ENCODE peak calls at places on chromosome 20, in eight cellular contexts. G is CD4-positive, alpha-beta T cell; V is fibroblast of lung; C is tibial nerve; I is MM.1S; H is dorsolateral prefrontal cortex; A is AG04450; X is mammary epithelial cell. E is an unnamed sample.

GRCh38 chr20:19008497-19008896 is 194.9 kb downstream of the SCP2D1 start:
- DNase-seq in X (no peak), H (no peak), C (no peak), V (no peak), I (no peak), G (no peak), A (no peak), E (no peak)

GRCh38 chr20:10594286-10594868 is 79.4 kb downstream of the JAG1 start:
- DNase-seq in V (no peak), G (no peak), C (no peak), X (peak), I (no peak), H (no peak), A (no peak), E (no peak)

GRCh38 chr20:25399038-25399430 is 8.4 kb upstream of the ABHD12 start:
- DNase-seq in H (no peak), A (peak), G (no peak), V (peak), C (peak), I (peak), X (peak), E (no peak)

GRCh38 chr20:5402903-5403531 is 86.3 kb upstream of the PROKR2 start:
- DNase-seq in I (peak), H (no peak), V (no peak), G (no peak), X (peak), C (no peak), A (no peak), E (no peak)

GRCh38 chr20:24785141-24785924 is 163.7 kb upstream of the CST7 start:
- DNase-seq in H (no peak), X (peak), G (no peak), I (no peak), V (peak), A (no peak), C (no peak), E (no peak)

GRCh38 chr20:63703471-63703975 is 4.3 kb downstream of the ARFRP1 start:
- DNase-seq in X (no peak), I (no peak), G (no peak), C (no peak), H (no peak), V (no peak), A (no peak), E (no peak)

GRCh38 chr20:15475483-15475882 is 1097.8 kb downstream of the KIF16B start:
- DNase-seq in X (peak), A (no peak), V (no peak), C (peak), G (no peak), H (no peak), I (peak), E (peak)

GRCh38 chr20:8755340-8756118 is 313.4 kb upstream of the PLCB4 start:
- DNase-seq in V (no peak), H (no peak), G (no peak), I (no peak), A (no peak), X (no peak), C (no peak), E (no peak)

GRCh38 chr20:41229259-41229658 is 88.3 kb downstream of the ZHX3 start:
- DNase-seq in H (no peak), G (no peak), A (no peak), X (no peak), C (no peak), I (no peak), V (peak), E (no peak)

GRCh38 chr20:56828402-56828801 is 199.3 kb downstream of the TFAP2C start:
- DNase-seq in H (no peak), C (no peak), X (no peak), G (no peak), V (no peak), A (no peak), I (no peak), E (no peak)

GRCh38 chr20:50312682-50313187 is 122.1 kb downstream of the CEBPB start:
- DNase-seq in G (no peak), C (peak), H (no peak), I (no peak), X (peak), A (no peak), V (peak), E (no peak)

GRCh38 chr20:17725094-17725835 is 25.5 kb downstream of the BANF2 start:
- DNase-seq in H (no peak), C (no peak), A (no peak), I (no peak), X (no peak), V (no peak), G (no peak), E (no peak)

GRCh38 chr20:31569163-31570020 is 35.7 kb upstream of the ID1 start:
- DNase-seq in H (peak), I (peak), X (peak), A (no peak), G (peak), C (peak), V (peak), E (peak)

GRCh38 chr20:37954626-37955025 is 51.7 kb downstream of the VSTM2L start:
- DNase-seq in X (no peak), C (no peak), I (no peak), H (no peak), G (no peak), A (no peak), V (no peak), E (no peak)

GRCh38 chr20:41716436-41716835 is 98.3 kb upstream of the CHD6 start:
- DNase-seq in I (no peak), G (no peak), C (no peak), V (peak), A (no peak), H (no peak), X (no peak), E (no peak)

GRCh38 chr20:38139919-38140753 is 24.9 kb downstream of the TGM2 start:
- DNase-seq in X (no peak), I (no peak), H (no peak), V (peak), G (no peak), C (no peak), A (no peak), E (no peak)

GRCh38 chr20:36040571-36040970 is 72.2 kb downstream of the CNBD2 start:
- DNase-seq in A (no peak), I (no peak), C (no peak), V (no peak), X (no peak), G (no peak), H (no peak), E (no peak)

GRCh38 chr20:62235001-62235776 is 3.1 kb upstream of the OSBPL2 start:
- DNase-seq in I (no peak), A (no peak), V (no peak), X (no peak), C (no peak), H (no peak), G (no peak), E (no peak)
- H3K27ac ChIP-seq in I (no peak), A (no peak), V (no peak), X (no peak), C (no peak), H (no peak), G (no peak), E (peak)

GRCh38 chr20:51377132-51377531 is 165.4 kb downstream of the NFATC2 start:
- DNase-seq in X (no peak), V (no peak), A (no peak), G (no peak), I (no peak), C (no peak), H (no peak), E (no peak)
- H3K27ac ChIP-seq in X (no peak), V (no peak), A (no peak), G (no peak), I (no peak), C (no peak), H (no peak), E (no peak)

GRCh38 chr20:21512634-21513180 is 1.2 kb downstream of the NKX2-2 start:
- DNase-seq in X (no peak), G (no peak), C (no peak), V (no peak), H (peak), I (no peak), A (no peak), E (peak)
- H3K27ac ChIP-seq in X (no peak), G (no peak), C (no peak), V (no peak), H (peak), I (no peak), A (no peak), E (peak)

DNA sequence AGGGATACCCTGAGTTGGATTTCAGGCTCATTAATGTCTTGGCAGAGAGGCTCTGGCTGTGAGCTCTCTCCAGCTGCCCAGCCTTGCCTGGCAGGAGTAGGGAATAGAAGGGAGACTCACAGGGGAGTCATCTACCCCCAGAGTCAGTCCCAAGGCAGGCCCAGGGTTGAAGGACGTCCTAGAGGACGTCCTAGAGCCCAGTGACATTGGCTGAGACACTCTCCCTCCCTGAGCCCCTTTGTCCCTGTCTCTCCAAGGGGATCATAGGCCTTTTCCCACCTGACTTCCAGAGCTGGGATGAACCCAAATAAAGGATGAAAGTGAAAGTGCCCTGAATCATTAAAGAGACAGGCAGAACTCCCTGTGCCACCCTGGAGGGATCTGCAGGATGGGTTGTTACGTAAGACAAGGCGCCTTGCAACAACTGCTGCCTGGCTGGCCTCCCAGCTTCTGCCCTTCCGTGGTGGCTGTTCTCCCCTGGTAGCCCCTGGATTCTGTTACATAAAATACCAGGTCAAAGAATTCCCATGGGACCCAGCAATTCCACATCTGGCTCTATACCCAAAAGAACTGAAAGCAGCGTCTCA is 53.6 kb upstream of the SIRPA start:
- DNase-seq in X (peak), G (no peak), C (no peak), I (no peak), H (peak), A (no peak), V (peak), E (peak)
- H3K27ac ChIP-seq in X (peak), G (no peak), C (no peak), I (no peak), H (peak), A (no peak), V (no peak), E (peak)

GRCh38 chr20:59042151-59042795 is at the start of gene PRELID3B:
- DNase-seq in C (peak), I (no peak), H (no peak), X (peak), V (peak), A (no peak), G (no peak), E (no peak)

GRCh38 chr20:59044796-59045195 is 2.2 kb upstream of the PRELID3B start:
- DNase-seq in H (no peak), I (no peak), V (no peak), A (no peak), X (no peak), G (no peak), C (no peak), E (no peak)

GRCh38 chr20:59043698-59044097 is 1.1 kb upstream of the PRELID3B start:
- DNase-seq in V (no peak), A (no peak), C (no peak), X (peak), H (no peak), G (no peak), I (no peak), E (no peak)

GRCh38 chr20:59042796-59043621 is 423 bp upstream of the PRELID3B start:
- DNase-seq in V (peak), X (peak), I (peak), A (peak), G (peak), H (peak), C (peak), E (peak)

DNA sequence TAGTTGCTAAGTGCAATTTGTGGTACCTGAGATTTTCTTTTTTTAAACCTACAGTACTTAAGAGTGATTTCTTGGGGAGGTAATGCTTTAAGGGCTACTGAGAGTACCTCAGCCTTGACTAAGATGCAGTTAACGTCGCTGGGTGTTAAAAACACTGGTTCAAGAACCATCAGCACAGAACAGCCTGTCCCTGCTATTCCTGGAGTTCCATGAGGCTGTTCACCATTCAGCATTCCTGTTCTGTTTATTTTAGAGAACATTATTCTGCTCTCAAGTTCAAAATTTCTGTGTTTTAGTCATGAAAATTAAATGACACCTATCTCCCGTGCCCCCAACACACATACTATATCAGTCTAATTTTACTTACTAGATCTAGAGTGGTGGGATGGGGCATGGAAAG is 1.7 kb upstream of the PRELID3B start:
- DNase-seq in X (no peak), C (no peak), G (no peak), H (no peak), A (no peak), V (no peak), I (no peak), E (no peak)
- H3K27ac ChIP-seq in X (no peak), C (no peak), G (no peak), H (no peak), A (no peak), V (no peak), I (no peak), E (no peak)

GRCh38 chr20:34607066-34607465 is 48.5 kb downstream of the MAP1LC3A start:
- DNase-seq in A (no peak), G (no peak), H (no peak), X (no peak), V (no peak), I (no peak), C (no peak), E (no peak)

GRCh38 chr20:34595377-34596184 is 37.1 kb downstream of the MAP1LC3A start:
- DNase-seq in C (no peak), H (no peak), I (no peak), X (no peak), G (no peak), V (no peak), A (no peak), E (no peak)

GRCh38 chr20:34604980-34605788 is 46.7 kb downstream of the MAP1LC3A start:
- DNase-seq in H (no peak), C (no peak), X (no peak), G (no peak), A (peak), I (no peak), V (peak), E (no peak)

DNA sequence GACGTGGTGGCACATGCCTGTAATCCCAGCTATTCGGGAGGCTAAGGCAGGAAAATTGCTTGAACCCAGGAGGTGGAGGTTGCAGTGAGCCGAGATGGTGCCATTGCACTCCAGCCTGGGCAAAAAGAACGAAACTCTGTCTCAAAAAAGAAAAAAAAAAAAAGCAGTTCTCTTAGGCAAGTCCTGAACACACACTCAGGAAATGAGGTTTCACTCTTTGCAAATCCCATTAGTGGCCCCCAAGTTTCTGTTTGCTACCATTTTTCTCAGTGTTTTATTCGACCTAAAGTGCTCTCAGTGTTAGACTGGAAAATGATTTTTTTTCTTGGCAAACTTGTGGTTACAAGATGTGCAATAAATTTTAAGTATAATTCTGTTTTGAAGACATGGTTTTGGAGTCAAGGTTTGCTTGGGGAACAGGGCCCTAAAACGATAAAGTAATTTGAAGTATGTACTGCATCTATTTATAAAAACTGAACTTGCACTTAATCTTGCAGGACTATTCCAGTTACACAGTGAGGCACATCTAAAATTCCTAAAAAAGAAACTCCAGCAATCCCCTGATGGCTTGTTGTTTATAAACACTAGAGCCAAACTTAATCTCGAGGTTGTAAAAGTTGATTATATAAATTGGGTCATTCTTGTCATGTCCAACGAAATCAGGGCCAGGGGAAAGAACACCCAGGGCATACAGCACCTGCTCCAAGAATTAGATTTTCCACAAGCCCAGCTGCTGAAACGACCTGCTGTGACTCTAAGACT is 42.6 kb downstream of the MAP1LC3A start:
- DNase-seq in X (no peak), A (no peak), H (no peak), I (peak), C (no peak), G (no peak), V (no peak), E (no peak)
- H3K27ac ChIP-seq in X (no peak), A (no peak), H (no peak), I (peak), C (peak), G (no peak), V (no peak), E (no peak)

E was measured in caudate nucleus.